ENCODE peak calls at places on chromosomes 13 and 19, in five cellular contexts. O is caudate nucleus, N is pancreas, L is tibial artery, W is H54. A is an unnamed sample.

GRCh38 chr19:18086590-18087138 is at the start of gene IL12RB1:
- DNase-seq in O (no peak), N (no peak), L (no peak), W (no peak), A (no peak)

GRCh38 chr19:16628984-16629691 is 1.1 kb upstream of the MED26 start:
- DNase-seq in O (no peak), N (peak), L (no peak), W (no peak), A (peak)

GRCh38 chr19:15417699-15418098 is 1.1 kb downstream of the AKAP8L start:
- DNase-seq in O (no peak), N (no peak), L (peak), W (no peak), A (no peak)

GRCh38 chr13:34462843-34463242 is 479.2 kb upstream of the NBEA start:
- DNase-seq in O (no peak), N (no peak), L (no peak), W (peak), A (no peak)

GRCh38 chr13:50189450-50189849 is 174.2 kb downstream of the KCNRG start:
- DNase-seq in O (no peak), N (no peak), L (no peak), W (no peak), A (no peak)

GRCh38 chr13:100506600-100507422 is 81.8 kb downstream of the GGACT start:
- DNase-seq in O (no peak), N (no peak), L (no peak), W (no peak), A (no peak)

GRCh38 chr19:7292352-7292949 is 1.8 kb downstream of the INSR start:
- DNase-seq in O (no peak), N (no peak), L (no peak), W (no peak), A (no peak)

GRCh38 chr19:42926781-42927180 is 9.1 kb upstream of the PSG6 start:
- DNase-seq in O (no peak), N (no peak), L (peak), W (no peak), A (no peak)

GRCh38 chr19:50897191-50897607 is 14.0 kb downstream of the KLK4 start:
- DNase-seq in O (no peak), N (no peak), L (no peak), W (no peak), A (no peak)

GRCh38 chr13:36518707-36519106 is 86.4 kb downstream of the CCNA1 start:
- DNase-seq in O (no peak), N (no peak), L (no peak), W (no peak), A (no peak)

GRCh38 chr13:23140492-23140891 is 40.3 kb upstream of the SGCG start:
- DNase-seq in O (no peak), N (no peak), L (no peak), W (no peak), A (no peak)

GRCh38 chr13:31587696-31588266 is 151.5 kb upstream of the RXFP2 start:
- DNase-seq in O (no peak), N (no peak), L (no peak), W (no peak), A (no peak)

GRCh38 chr13:112781881-112782361 is 92.1 kb downstream of the ATP11A start:
- DNase-seq in O (no peak), N (peak), L (no peak), W (no peak), A (no peak)

GRCh38 chr13:40230833-40231266 is 435.6 kb downstream of the FOXO1 start:
- DNase-seq in O (no peak), N (no peak), L (no peak), W (no peak), A (no peak)

GRCh38 chr19:43634516-43634876 is 5.2 kb downstream of the CADM4 start:
- DNase-seq in O (peak), N (no peak), L (no peak), W (no peak), A (peak)

GRCh38 chr13:41675306-41675705 is 218.0 kb downstream of the RGCC start:
- DNase-seq in O (no peak), N (no peak), L (no peak), W (no peak), A (no peak)

GRCh38 chr19:1490020-1490310 is 185 bp downstream of the PCSK4 start:
- DNase-seq in O (no peak), N (no peak), L (no peak), W (no peak), A (no peak)

GRCh38 chr13:111037838-111038397 is 77.2 kb upstream of the ARHGEF7 start:
- DNase-seq in O (no peak), N (no peak), L (no peak), W (no peak), A (no peak)

GRCh38 chr19:50626796-50627195 is 12.9 kb downstream of the SYT3 start:
- DNase-seq in O (no peak), N (no peak), L (no peak), W (no peak), A (no peak)

GRCh38 chr13:29573190-29573589 is 22.3 kb downstream of the SLC7A1 start:
- DNase-seq in O (no peak), N (no peak), L (no peak), W (no peak), A (no peak)

GRCh38 chr13:29858231-29858630 is 7.8 kb upstream of the UBL3 start:
- DNase-seq in O (no peak), N (no peak), L (no peak), W (no peak), A (no peak)

GRCh38 chr19:1327125-1327524 is 41.5 kb downstream of the EFNA2 start:
- DNase-seq in O (no peak), N (no peak), L (no peak), W (no peak), A (no peak)

GRCh38 chr19:12668937-12669271 is 2.3 kb downstream of the WDR83 start:
- DNase-seq in O (no peak), N (peak), L (peak), W (no peak), A (peak)

GRCh38 chr13:113291997-113292862 is 4.8 kb upstream of the LAMP1 start:
- DNase-seq in O (no peak), N (no peak), L (no peak), W (no peak), A (no peak)

GRCh38 chr19:959935-960502 is 24.1 kb upstream of the WDR18 start:
- DNase-seq in O (no peak), N (peak), L (no peak), W (no peak), A (no peak)

GRCh38 chr19:38805180-38805579 is 7.6 kb downstream of the LGALS4 start:
- DNase-seq in O (no peak), N (no peak), L (no peak), W (no peak), A (no peak)

GRCh38 chr13:23570931-23571330 is 719 bp downstream of the TNFRSF19 start:
- DNase-seq in O (no peak), N (no peak), L (no peak), W (no peak), A (no peak)

GRCh38 chr19:57934820-57935665 is at the start of gene ZNF418:
- DNase-seq in O (peak), N (peak), L (no peak), W (no peak), A (peak)

GRCh38 chr13:98503175-98504028 is 73.5 kb downstream of the STK24 start:
- DNase-seq in O (no peak), N (no peak), L (peak), W (no peak), A (no peak)

GRCh38 chr13:93535256-93535655 is 308.6 kb downstream of the GPC6 start:
- DNase-seq in O (no peak), N (no peak), L (no peak), W (peak), A (no peak)

GRCh38 chr13:63605403-63605802 is 2189.8 kb upstream of the PCDH20 start:
- DNase-seq in O (no peak), N (no peak), L (no peak), W (no peak), A (no peak)

GRCh38 chr13:78147905-78148304 is 229.3 kb upstream of the EDNRB start:
- DNase-seq in O (no peak), N (no peak), L (no peak), W (no peak), A (no peak)

GRCh38 chr13:45314822-45315221 is 26.2 kb downstream of the TPT1 start:
- DNase-seq in O (no peak), N (no peak), L (no peak), W (no peak), A (no peak)